ENCODE peak calls at places on chromosomes 12 and 14, in ten cellular contexts. C, J, X, Y, Q, K, Z, E, M and N are unnamed samples.
A peak's percentile ranks its signal among the peaks of the same experiment; 100 is the strongest.

GRCh38 chr14:63300854-63301253 is 17.9 kb downstream of the GPHB5 start:
- DNase-seq in C (no peak), M (no peak), Q (no peak), J (no peak), Z (no peak), E (no peak), K (no peak), X (no peak), Y (no peak), N (no peak)

GRCh38 chr12:50103767-50104321 is at the start of gene GPD1:
- DNase-seq in Q (no peak), K (peak; percentile 23), X (peak; percentile 56), J (peak; percentile 30), M (no peak), E (no peak), Y (no peak), Z (peak; percentile 60), C (peak; percentile 57), N (no peak)

GRCh38 chr14:74512431-74512830 is 18.9 kb downstream of the ISCA2 start:
- DNase-seq in Q (no peak), E (no peak), M (no peak), J (no peak), Y (no peak), K (no peak), Z (no peak), C (no peak), X (no peak), N (no peak)

GRCh38 chr12:58593557-58594304 is 326.6 kb downstream of the LRIG3 start:
- DNase-seq in J (no peak), M (no peak), Y (no peak), X (no peak), Z (no peak), C (no peak), E (no peak), Q (no peak), K (no peak), N (no peak)

GRCh38 chr12:117027251-117028086 is 71.7 kb downstream of the TESC start:
- DNase-seq in X (no peak), K (no peak), Y (no peak), Z (no peak), C (no peak), M (no peak), J (no peak), Q (no peak), E (no peak), N (no peak)

GRCh38 chr12:71865166-71865713 is 25.7 kb downstream of the TBC1D15 start:
- DNase-seq in M (peak; percentile 53), Q (no peak), Z (peak; percentile 96), C (peak; percentile 89), X (no peak), J (no peak), K (no peak), Y (no peak), E (no peak), N (no peak)

GRCh38 chr12:124828264-124829007 is 35.2 kb downstream of the SCARB1 start:
- DNase-seq in E (no peak), Z (peak; percentile 95), M (no peak), C (peak; percentile 84), X (no peak), Y (no peak), J (no peak), Q (no peak), K (no peak), N (no peak)

GRCh38 chr12:46430340-46430948 is 57.9 kb upstream of the SLC38A2 start:
- DNase-seq in C (peak; percentile 96), Q (no peak), Z (peak; percentile 89), M (peak; percentile 98), K (no peak), Y (no peak), J (no peak), X (no peak), E (no peak), N (no peak)

GRCh38 chr14:51369814-51370213 is 129.8 kb downstream of the TMX1 start:
- DNase-seq in E (no peak), Z (peak; percentile 13), Y (peak; percentile 18), Q (no peak), X (no peak), M (peak; percentile 24), C (peak; percentile 17), J (no peak), K (no peak), N (no peak)

GRCh38 chr12:93200291-93200917 is 177.3 kb upstream of the NUDT4 start:
- DNase-seq in Z (peak; percentile 13), E (no peak), Q (no peak), C (no peak), X (no peak), J (no peak), K (no peak), Y (no peak), M (no peak), N (no peak)

GRCh38 chr12:93894391-93895095 is 217.4 kb downstream of the CRADD start:
- DNase-seq in Y (no peak), C (no peak), Z (no peak), J (peak; percentile 38), M (no peak), K (no peak), X (no peak), E (peak; percentile 99), Q (no peak), N (peak; percentile 75)

GRCh38 chr14:75339059-75339458 is 60.4 kb downstream of the FOS start:
- DNase-seq in J (no peak), C (no peak), Y (no peak), M (no peak), Z (peak; percentile 33), Q (no peak), K (no peak), X (no peak), E (no peak), N (no peak)

GRCh38 chr14:83255015-83255726 is 1721.5 kb upstream of the SEL1L start:
- DNase-seq in Z (peak; percentile 68), C (no peak), X (no peak), J (no peak), M (no peak), Y (no peak), K (no peak), Q (no peak), E (no peak), N (no peak)

GRCh38 chr14:88154321-88154720 is 149.4 kb downstream of the GPR65 start:
- DNase-seq in K (no peak), M (no peak), Y (no peak), C (no peak), X (no peak), E (no peak), J (no peak), Z (no peak), Q (no peak), N (no peak)

GRCh38 chr12:63952980-63953379 is 108.5 kb downstream of the SRGAP1 start:
- DNase-seq in Z (no peak), J (no peak), Y (no peak), X (peak; percentile 51), K (no peak), M (no peak), C (no peak), E (no peak), Q (no peak), N (no peak)

GRCh38 chr14:34780646-34781045 is 66.3 kb upstream of the CFL2 start:
- DNase-seq in C (no peak), Z (no peak), M (no peak), E (no peak), Q (no peak), X (no peak), J (no peak), K (no peak), Y (no peak), N (no peak)

GRCh38 chr12:115201928-115202327 is 518.0 kb upstream of the TBX3 start:
- DNase-seq in J (no peak), M (no peak), Q (no peak), X (no peak), Z (no peak), Y (no peak), E (no peak), K (no peak), C (no peak), N (no peak)

GRCh38 chr14:34693228-34693939 is 21.0 kb downstream of the CFL2 start:
- DNase-seq in Y (peak; percentile 13), X (peak; percentile 66), K (no peak), M (no peak), E (no peak), Z (peak; percentile 60), Q (peak; percentile 53), J (no peak), C (no peak), N (no peak)

GRCh38 chr14:67964391-67964812 is 144.8 kb downstream of the RAD51B start:
- DNase-seq in Q (no peak), Y (no peak), J (no peak), K (no peak), E (no peak), M (no peak), C (peak; percentile 22), Z (no peak), X (no peak), N (no peak)

GRCh38 chr12:79058342-79058741 is 193.8 kb downstream of the SYT1 start:
- DNase-seq in X (no peak), Y (no peak), M (peak; percentile 61), E (no peak), C (peak; percentile 87), Q (no peak), Z (peak; percentile 61), J (no peak), K (no peak), N (no peak)

GRCh38 chr14:96249016-96249415 is 7.0 kb upstream of the BDKRB1 start:
- DNase-seq in C (peak; percentile 92), E (no peak), X (no peak), M (no peak), Z (no peak), J (no peak), K (no peak), Q (no peak), Y (no peak), N (no peak)

GRCh38 chr12:10194160-10194559 is 15.3 kb downstream of the TMEM52B start:
- DNase-seq in Q (no peak), J (no peak), Y (no peak), C (peak; percentile 51), E (no peak), K (no peak), X (no peak), M (no peak), Z (peak; percentile 67), N (no peak)

GRCh38 chr14:89600029-89600428 is 183.0 kb upstream of the FOXN3 start:
- DNase-seq in E (no peak), Q (no peak), K (no peak), Y (no peak), J (no peak), X (no peak), Z (no peak), C (no peak), M (no peak), N (no peak)

GRCh38 chr12:55681142-55682077 is 26.3 kb downstream of the ITGA7 start:
- DNase-seq in Q (peak; percentile 80), K (no peak), C (peak; percentile 71), E (peak; percentile 38), Y (no peak), M (peak; percentile 32), J (no peak), X (peak; percentile 59), Z (peak; percentile 89), N (peak; percentile 63)

GRCh38 chr14:94598816-94599655 is 13.2 kb upstream of the SERPINA3 start:
- DNase-seq in K (no peak), C (peak; percentile 98), Q (no peak), X (no peak), Y (no peak), Z (peak; percentile 99), J (peak; percentile 61), E (no peak), M (peak; percentile 88), N (peak; percentile 40)

GRCh38 chr12:115871714-115872113 is 405.8 kb downstream of the MED13L start:
- DNase-seq in K (no peak), M (peak; percentile 12), J (no peak), X (peak; percentile 16), Y (no peak), E (peak; percentile 6), Q (peak; percentile 36), C (peak; percentile 61), Z (peak; percentile 33), N (no peak)

GRCh38 chr14:106318700-106319099 is 792.3 kb downstream of the TMEM121 start:
- DNase-seq in Z (no peak), C (no peak), K (peak; percentile 38), E (no peak), J (no peak), Y (peak; percentile 60), Q (no peak), X (no peak), M (no peak), N (no peak)

GRCh38 chr12:77685112-77685511 is 145.6 kb upstream of the NAV3 start:
- DNase-seq in E (peak; percentile 88), Q (no peak), J (peak; percentile 40), Y (no peak), X (peak; percentile 62), Z (peak; percentile 68), M (peak; percentile 80), C (peak; percentile 78), K (no peak), N (no peak)